ENCODE peak calls at places on chromosomes 5 and 9, in eight cellular contexts. P is RPMI8226; J is retina; H is dorsolateral prefrontal cortex; N is NCI-H1417; C is NCI-H1105; W is effector CD8-positive, alpha-beta T cell; B is progenitor cell of endocrine pancreas. E is an unnamed sample.

GRCh38 chr5:168649306-168649705 is 70.1 kb upstream of the PANK3 start:
- DNase-seq in P (no peak), J (no peak), H (no peak), N (no peak), C (no peak), W (no peak), B (no peak), E (no peak)

GRCh38 chr5:7388553-7388952 is 7.4 kb upstream of the ADCY2 start:
- DNase-seq in P (no peak), J (no peak), H (no peak), N (no peak), C (no peak), W (no peak), B (no peak), E (no peak)

GRCh38 chr5:144135113-144135762 is 35.2 kb downstream of the YIPF5 start:
- DNase-seq in P (no peak), J (no peak), H (no peak), N (no peak), C (no peak), W (no peak), B (no peak), E (peak)

GRCh38 chr9:14271078-14271673 is 42.8 kb downstream of the NFIB start:
- DNase-seq in P (peak), J (peak), H (peak), N (no peak), C (peak), W (no peak), B (no peak), E (no peak)

GRCh38 chr5:17819786-17820185 is 185.5 kb downstream of the TAF11L14 start:
- DNase-seq in P (no peak), J (no peak), H (no peak), N (no peak), C (no peak), W (no peak), B (no peak), E (no peak)

GRCh38 chr5:131288328-131288727 is 24.5 kb downstream of the CDC42SE2 start:
- DNase-seq in P (no peak), J (no peak), H (no peak), N (no peak), C (no peak), W (no peak), B (no peak), E (no peak)

GRCh38 chr9:127154390-127155191 is 32.2 kb upstream of the ANGPTL2 start:
- DNase-seq in P (peak), J (no peak), H (peak), N (peak), C (no peak), W (no peak), B (no peak), E (peak)

GRCh38 chr5:40627708-40628107 is 52.0 kb upstream of the PTGER4 start:
- DNase-seq in P (no peak), J (no peak), H (no peak), N (no peak), C (no peak), W (no peak), B (no peak), E (peak)

GRCh38 chr9:129751841-129752801 is 721 bp downstream of the PTGES start:
- DNase-seq in P (no peak), J (no peak), H (no peak), N (no peak), C (peak), W (no peak), B (no peak), E (no peak)

GRCh38 chr9:86406366-86406765 is 52.2 kb upstream of the TUT7 start:
- DNase-seq in P (no peak), J (no peak), H (no peak), N (no peak), C (no peak), W (no peak), B (no peak), E (no peak)

GRCh38 chr5:26932238-26932637 is 106.1 kb downstream of the CDH9 start:
- DNase-seq in P (no peak), J (no peak), H (no peak), N (no peak), C (no peak), W (no peak), B (no peak), E (no peak)

GRCh38 chr5:53631251-53631650 is 70.8 kb downstream of the NDUFS4 start:
- DNase-seq in P (no peak), J (no peak), H (no peak), N (no peak), C (no peak), W (no peak), B (no peak), E (no peak)

GRCh38 chr5:53170748-53171349 is 61.3 kb upstream of the MOCS2 start:
- DNase-seq in P (peak), J (peak), H (no peak), N (peak), C (no peak), W (no peak), B (no peak), E (no peak)

GRCh38 chr5:148808864-148809642 is 17.4 kb upstream of the ADRB2 start:
- DNase-seq in P (peak), J (peak), H (no peak), N (peak), C (no peak), W (no peak), B (no peak), E (peak)

GRCh38 chr5:6745706-6746217 is 32.5 kb downstream of the TENT4A start:
- DNase-seq in P (peak), J (peak), H (no peak), N (peak), C (peak), W (no peak), B (no peak), E (peak)

GRCh38 chr5:112737088-112737471 is 605 bp upstream of the APC start:
- DNase-seq in P (no peak), J (no peak), H (no peak), N (no peak), C (no peak), W (no peak), B (no peak), E (peak)

GRCh38 chr5:124087752-124088151 is 575.8 kb downstream of the CSNK1G3 start:
- DNase-seq in P (no peak), J (peak), H (no peak), N (no peak), C (no peak), W (no peak), B (no peak), E (no peak)

GRCh38 chr9:36597412-36598178 is 24.9 kb downstream of the MELK start:
- DNase-seq in P (peak), J (no peak), H (no peak), N (no peak), C (no peak), W (no peak), B (no peak), E (peak)

GRCh38 chr9:117772960-117773359 is 68.8 kb downstream of the TLR4 start:
- DNase-seq in P (no peak), J (no peak), H (no peak), N (no peak), C (no peak), W (no peak), B (no peak), E (peak)

GRCh38 chr5:82004511-82004910 is 32.7 kb downstream of the ATG10 start:
- DNase-seq in P (no peak), J (no peak), H (no peak), N (no peak), C (no peak), W (no peak), B (no peak), E (no peak)

E was measured in MV-4-11.